ENCODE peak calls at places on chromosomes 3 and 15, in five cellular contexts. R, Q, L, B and H are unnamed samples.
A peak's percentile ranks its signal among the peaks of the same experiment; 100 is the strongest.

GRCh38 chr3:130787422-130788068 is 40.9 kb upstream of the PIK3R4 start:
- DNase-seq in L (no peak), B (no peak), Q (no peak), R (no peak), H (no peak)

GRCh38 chr3:4985330-4986174 is 6.3 kb downstream of the BHLHE40 start:
- DNase-seq in Q (no peak), L (peak; percentile 48), R (peak; percentile 66), B (peak; percentile 28), H (peak; percentile 91)

GRCh38 chr3:66583646-66584045 is 82.8 kb upstream of the LRIG1 start:
- DNase-seq in B (no peak), Q (no peak), L (no peak), R (no peak), H (no peak)

GRCh38 chr3:171088984-171089754 is 62.6 kb upstream of the SLC2A2 start:
- DNase-seq in R (peak; percentile 92), B (no peak), L (no peak), Q (no peak), H (peak; percentile 87)

GRCh38 chr15:101538996-101539395 is 49.5 kb upstream of the PCSK6 start:
- DNase-seq in Q (peak; percentile 11), B (no peak), L (no peak), R (no peak), H (no peak)

GRCh38 chr15:66004618-66005262 is 135.4 kb downstream of the RAB11A start:
- DNase-seq in R (peak; percentile 13), Q (no peak), B (peak; percentile 78), L (no peak), H (peak; percentile 44)

GRCh38 chr3:187896664-187897063 is 151.4 kb upstream of the BCL6 start:
- DNase-seq in B (no peak), Q (no peak), L (peak; percentile 44), R (no peak), H (no peak)

GRCh38 chr3:632571-633170 is 436.1 kb downstream of the CHL1 start:
- DNase-seq in L (peak; percentile 52), Q (peak; percentile 50), B (peak; percentile 70), R (peak; percentile 12), H (peak; percentile 52)

GRCh38 chr3:186261638-186262037 is 100.4 kb downstream of the DGKG start:
- DNase-seq in Q (no peak), R (no peak), L (no peak), B (peak; percentile 89), H (no peak)

GRCh38 chr3:72563690-72564370 is 284.4 kb downstream of the SHQ1 start:
- DNase-seq in B (no peak), R (no peak), Q (no peak), L (no peak), H (no peak)

GRCh38 chr3:4994823-4995499 is 15.7 kb downstream of the BHLHE40 start:
- DNase-seq in L (no peak), R (peak; percentile 87), Q (peak; percentile 44), B (no peak), H (peak; percentile 86)

GRCh38 chr15:45326776-45327175 is 51.6 kb downstream of the GATM start:
- DNase-seq in B (no peak), L (no peak), Q (no peak), R (no peak), H (no peak)

GRCh38 chr3:105933871-105934270 is 65.1 kb upstream of the CBLB start:
- DNase-seq in B (no peak), L (no peak), Q (no peak), R (no peak), H (peak; percentile 89)

GRCh38 chr3:21649519-21649918 is 101.5 kb downstream of the ZNF385D start:
- DNase-seq in B (no peak), L (no peak), R (no peak), Q (no peak), H (no peak)

GRCh38 chr3:49967307-49967706 is 27.4 kb downstream of the RBM6 start:
- DNase-seq in R (no peak), L (no peak), Q (no peak), B (no peak), H (no peak)

GRCh38 chr15:70770863-70771262 is 7.5 kb upstream of the UACA start:
- DNase-seq in L (no peak), R (no peak), Q (no peak), B (no peak), H (no peak)

GRCh38 chr15:51260262-51260661 is 78.1 kb downstream of the CYP19A1 start:
- DNase-seq in L (no peak), Q (no peak), B (no peak), R (peak; percentile 86), H (peak; percentile 77)

GRCh38 chr15:89999676-90000174 is 1.4 kb upstream of the ZNF710 start:
- DNase-seq in L (no peak), Q (no peak), R (peak; percentile 32), B (peak; percentile 90), H (peak; percentile 20)

GRCh38 chr3:5194341-5194740 is 6.8 kb downstream of the EDEM1 start:
- DNase-seq in B (no peak), L (no peak), Q (no peak), R (no peak), H (no peak)

GRCh38 chr15:76163429-76164020 is 103.7 kb downstream of the TMEM266 start:
- DNase-seq in B (no peak), R (peak; percentile 93), L (no peak), Q (peak; percentile 63), H (peak; percentile 95)

GRCh38 chr3:39138804-39139415 is 14.5 kb downstream of the CSRNP1 start:
- DNase-seq in B (no peak), R (peak; percentile 40), L (no peak), Q (no peak), H (no peak)

GRCh38 chr3:21013566-21013965 is 737.4 kb downstream of the ZNF385D start:
- DNase-seq in R (peak; percentile 5), L (no peak), Q (no peak), B (no peak), H (no peak)

GRCh38 chr15:34993877-34994276 is 5.8 kb upstream of the ZNF770 start:
- DNase-seq in R (no peak), L (no peak), Q (no peak), B (no peak), H (no peak)

GRCh38 chr3:149547954-149548728 is 73.6 kb downstream of the TM4SF4 start:
- DNase-seq in Q (peak; percentile 24), B (peak; percentile 36), L (no peak), R (peak; percentile 90), H (peak; percentile 86)

GRCh38 chr3:71304684-71305083 is 278.8 kb downstream of the FOXP1 start:
- DNase-seq in Q (no peak), L (no peak), R (no peak), B (peak; percentile 48), H (peak; percentile 50)

GRCh38 chr15:99148851-99149276 is 44.0 kb downstream of the SYNM start:
- DNase-seq in R (no peak), Q (no peak), L (no peak), B (no peak), H (no peak)

GRCh38 chr3:4474683-4475490 is 7.8 kb upstream of the SUMF1 start:
- DNase-seq in Q (no peak), R (peak; percentile 9), B (peak; percentile 23), L (no peak), H (no peak)

GRCh38 chr3:72375237-72376154 is 472.7 kb downstream of the SHQ1 start:
- DNase-seq in R (no peak), B (peak; percentile 31), Q (no peak), L (no peak), H (no peak)

GRCh38 chr3:160804762-160805161 is 48.7 kb downstream of the PPM1L start:
- DNase-seq in B (peak; percentile 21), Q (no peak), L (peak; percentile 66), R (no peak), H (no peak)

GRCh38 chr15:93102211-93102610 is 13.2 kb upstream of the RGMA start:
- DNase-seq in L (no peak), Q (no peak), R (no peak), B (no peak), H (no peak)

GRCh38 chr3:188440563-188440962 is 286.6 kb downstream of the LPP start:
- DNase-seq in Q (no peak), B (no peak), R (no peak), L (no peak), H (no peak)

GRCh38 chr3:24830230-24831152 is 335.8 kb upstream of the THRB start:
- DNase-seq in B (peak; percentile 35), Q (peak; percentile 27), R (no peak), L (peak; percentile 12), H (no peak)

DNA sequence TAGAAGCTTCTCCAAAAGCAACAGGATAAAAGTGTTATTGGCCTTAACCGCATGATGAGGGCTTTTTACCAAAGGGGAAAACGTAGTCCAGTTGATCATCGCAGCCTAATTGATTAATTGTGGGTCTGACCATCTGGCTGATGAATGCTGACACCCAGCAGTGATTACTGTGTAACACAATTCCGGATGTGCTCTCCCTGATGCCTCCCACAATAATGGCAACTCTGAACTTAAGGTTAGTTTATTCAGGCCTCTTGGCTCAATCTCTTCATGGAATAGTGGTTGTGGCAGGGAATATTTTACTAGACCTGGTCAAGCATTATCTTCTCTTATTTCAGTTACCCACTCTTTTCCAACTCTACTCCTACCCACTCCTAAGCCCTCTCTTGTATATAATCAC is 332.9 kb downstream of the TIGIT start:
- DNase-seq in B (no peak), R (no peak), L (no peak), Q (no peak), H (no peak)
- TF ChIP-seq CTCF in B (no peak), R (no peak), L (no peak), Q (no peak), H (no peak)

GRCh38 chr3:136860541-136860940 is 1.5 kb upstream of the NCK1 start:
- DNase-seq in B (peak; percentile 78), L (no peak), R (peak; percentile 33), Q (no peak), H (peak; percentile 37)
- H3K4me3 ChIP-seq in B (peak overlapping the region; percentile 67), L (no peak overlapping the region), R (peak overlapping the region; percentile 91), Q (peak overlapping the region; percentile 93), H (peak overlapping the region; percentile 90)

DNA sequence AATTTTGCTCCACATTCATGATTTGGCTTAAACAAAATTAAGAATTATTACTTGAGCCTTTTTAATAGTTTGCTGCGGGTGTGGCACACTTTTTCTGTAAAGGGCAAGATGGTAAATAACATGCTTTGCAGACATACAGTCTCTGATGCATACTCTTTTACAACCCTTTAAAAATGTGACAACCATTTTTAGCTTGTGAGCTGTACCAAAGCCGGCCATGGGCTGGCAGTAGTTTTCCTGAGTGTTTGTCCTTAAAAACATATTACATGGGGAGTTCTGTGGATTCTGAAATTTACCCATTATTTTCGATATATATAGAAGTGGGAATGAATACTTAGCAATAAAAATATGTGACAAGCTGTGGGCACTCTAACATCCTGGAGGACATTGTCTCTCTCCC is 163.4 kb downstream of the FNDC3B start:
- DNase-seq in B (no peak), L (no peak), Q (no peak), R (no peak), H (no peak)
- TF ChIP-seq CTCF in B (no peak), L (no peak), Q (no peak), R (peak; percentile 22), H (no peak)

GRCh38 chr3:57444469-57444868 is 99.7 kb downstream of the DNAH12 start:
- DNase-seq in R (no peak), Q (no peak), L (no peak), B (no peak), H (no peak)

GRCh38 chr3:57451150-57451846 is 92.8 kb downstream of the DNAH12 start:
- DNase-seq in Q (no peak), B (no peak), L (no peak), R (no peak), H (no peak)

DNA sequence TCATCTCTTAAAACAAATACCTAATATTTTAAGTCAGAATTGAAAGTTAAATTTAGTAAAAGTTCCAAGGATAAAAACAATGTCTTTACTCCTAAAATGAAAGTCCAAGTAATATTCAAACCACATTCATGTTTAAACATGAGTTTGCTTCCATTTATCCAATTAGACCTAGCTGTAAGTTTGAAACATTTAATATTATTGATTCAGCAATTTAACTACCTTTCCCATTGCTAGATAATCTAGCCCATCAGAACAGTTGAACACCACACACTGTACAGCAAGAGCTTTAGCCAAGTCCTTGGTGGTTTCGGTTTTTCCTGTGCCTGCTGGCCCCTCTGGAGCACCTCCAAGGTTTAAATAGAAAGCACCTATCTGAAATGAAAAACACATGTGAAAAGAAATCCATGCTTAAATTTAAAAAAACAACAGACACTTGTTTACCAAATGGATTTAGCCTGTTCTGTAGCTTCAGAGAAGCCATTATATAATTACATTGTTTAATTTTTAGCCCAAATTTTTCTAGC is 97.8 kb downstream of the DNAH12 start:
- DNase-seq in B (no peak), Q (no peak), L (no peak), R (peak; percentile 51), H (peak; percentile 51)
- H3K4me3 ChIP-seq in B (no peak overlapping the region), Q (no peak overlapping the region), L (no peak overlapping the region), R (no peak overlapping the region), H (no peak overlapping the region)